ENCODE peak calls at places on chromosome 22, in seven cellular contexts. V is thoracic aorta, M is NCI-H1092, F is T follicular helper cell, B is HTR-8/SVneo, Q is HT1080, G is HFFc6. X is an unnamed sample.

GRCh38 chr22:24824250-24824649 is 18.2 kb downstream of the SGSM1 start:
- DNase-seq in B (no peak), F (no peak), Q (no peak), M (no peak), V (no peak), G (no peak), X (no peak)

GRCh38 chr22:31193092-31193491 is 19.0 kb upstream of the LIMK2 start:
- DNase-seq in V (no peak), F (no peak), Q (no peak), G (no peak), M (no peak), B (no peak), X (no peak)

GRCh38 chr22:26667140-26667539 is 9.8 kb downstream of the MIAT start:
- DNase-seq in G (no peak), V (no peak), M (no peak), Q (no peak), B (no peak), F (no peak), X (no peak)

GRCh38 chr22:39297490-39298193 is 21.8 kb downstream of the RPL3 start:
- DNase-seq in V (no peak), M (peak), Q (no peak), F (no peak), B (no peak), G (no peak), X (no peak)

GRCh38 chr22:17633217-17633997 is 4.9 kb upstream of the ATP6V1E1 start:
- DNase-seq in F (no peak), Q (peak), V (no peak), G (peak), B (peak), M (no peak), X (peak)

GRCh38 chr22:39839917-39840510 is 53.5 kb downstream of the ENTHD1 start:
- DNase-seq in G (no peak), M (no peak), F (no peak), B (no peak), Q (peak), V (no peak), X (no peak)

GRCh38 chr22:41822289-41823057 is 10.4 kb upstream of the SREBF2 start:
- DNase-seq in F (peak), B (peak), Q (peak), G (peak), V (no peak), M (peak), X (peak)

GRCh38 chr22:25407226-25407858 is 157.1 kb upstream of the GRK3 start:
- DNase-seq in F (no peak), G (no peak), B (no peak), V (no peak), M (no peak), Q (no peak), X (peak)

GRCh38 chr22:49628351-49629023 is 199.2 kb downstream of the BRD1 start:
- DNase-seq in F (no peak), Q (no peak), G (no peak), M (no peak), B (no peak), V (no peak), X (no peak)

GRCh38 chr22:36733271-36733670 is 29.7 kb upstream of the CACNG2 start:
- DNase-seq in M (no peak), G (no peak), Q (no peak), F (no peak), B (no peak), V (no peak), X (no peak)

GRCh38 chr22:43441216-43441615 is 29.4 kb downstream of the MPPED1 start:
- DNase-seq in F (no peak), B (no peak), M (no peak), G (no peak), V (no peak), Q (no peak), X (no peak)

GRCh38 chr22:47199949-47200272 is 437.5 kb downstream of the TBC1D22A start:
- DNase-seq in Q (no peak), F (no peak), G (no peak), B (no peak), V (no peak), M (no peak), X (no peak)

GRCh38 chr22:28899199-28899853 is 16.0 kb downstream of the ZNRF3 start:
- DNase-seq in G (no peak), Q (peak), B (no peak), V (no peak), M (no peak), F (no peak), X (no peak)

GRCh38 chr22:36331912-36332622 is 55.7 kb downstream of the MYH9 start:
- DNase-seq in Q (peak), B (no peak), M (peak), G (no peak), V (no peak), F (peak), X (no peak)

GRCh38 chr22:43921361-43921760 is 2.2 kb upstream of the PNPLA3 start:
- DNase-seq in B (peak), M (no peak), G (peak), F (no peak), V (no peak), Q (peak), X (peak)

X was measured in trophoblast cell.